ENCODE peak calls at places on chromosomes 4 and X, in four cellular contexts. R is K562, H is right atrium auricular region, D is GM23338. E is an unnamed sample.

GRCh38 chr4:83793481-83793880 is 257.6 kb downstream of the GPAT3 start:
- DNase-seq in R (no peak), H (no peak), D (no peak), E (no peak)

GRCh38 chr4:6500481-6501135 is 28.2 kb upstream of the PPP2R2C start:
- DNase-seq in R (no peak), H (no peak), D (no peak), E (no peak)

GRCh38 chr4:47561331-47561730 is 76.3 kb downstream of the ATP10D start:
- DNase-seq in R (no peak), H (no peak), D (no peak), E (no peak)

GRCh38 chr4:42397256-42397634 is at the start of gene SHISA3:
- DNase-seq in R (no peak), H (no peak), D (peak), E (no peak)

GRCh38 chr4:165684177-165684870 is 188.7 kb upstream of the TLL1 start:
- DNase-seq in R (no peak), H (no peak), D (no peak), E (no peak)

GRCh38 chrX:43693602-43694406 is 37.7 kb downstream of the MAOA start:
- DNase-seq in R (no peak), H (no peak), D (no peak), E (no peak)

GRCh38 chr4:110877728-110878382 is 255.0 kb upstream of the PITX2 start:
- DNase-seq in R (no peak), H (no peak), D (no peak), E (no peak)

GRCh38 chr4:26406346-26406975 is 83.8 kb downstream of the CCKAR start:
- DNase-seq in R (no peak), H (no peak), D (peak), E (no peak)

GRCh38 chr4:40837094-40837870 is 87.5 kb downstream of the NSUN7 start:
- DNase-seq in R (no peak), H (no peak), D (no peak), E (no peak)

GRCh38 chrX:17425551-17425950 is 50.6 kb downstream of the NHS start:
- DNase-seq in R (no peak), H (no peak), D (peak), E (no peak)

GRCh38 chrX:69161371-69161770 is 3.9 kb downstream of the PJA1 start:
- DNase-seq in R (no peak), H (no peak), D (no peak), E (no peak)

GRCh38 chr4:65007841-65008439 is 598.7 kb upstream of the TECRL start:
- DNase-seq in R (peak), H (no peak), D (peak), E (no peak)

GRCh38 chr4:151104621-151105020 is 5.2 kb downstream of the RPS3A start:
- DNase-seq in R (no peak), H (no peak), D (no peak), E (no peak)

GRCh38 chr4:182139481-182139880 is 103.7 kb upstream of the TENM3 start:
- DNase-seq in R (no peak), H (no peak), D (no peak), E (no peak)

GRCh38 chr4:175281894-175282293 is 363.7 kb downstream of the ADAM29 start:
- DNase-seq in R (no peak), H (no peak), D (no peak), E (no peak)

GRCh38 chrX:88438209-88438608 is 308.8 kb upstream of the CPXCR1 start:
- DNase-seq in R (no peak), H (no peak), D (no peak), E (no peak)

GRCh38 chr4:123559955-123560669 is 163.5 kb downstream of the SPRY1 start:
- DNase-seq in R (no peak), H (no peak), D (peak), E (no peak)

GRCh38 chr4:161990721-161991120 is 173.1 kb downstream of the FSTL5 start:
- DNase-seq in R (no peak), H (no peak), D (no peak), E (no peak)

GRCh38 chr4:72112514-72113156 is 80.8 kb downstream of the NPFFR2 start:
- DNase-seq in R (peak), H (no peak), D (no peak), E (no peak)

GRCh38 chr4:13674971-13675370 is 47.4 kb upstream of the BOD1L1 start:
- DNase-seq in R (no peak), H (no peak), D (no peak), E (no peak)

GRCh38 chr4:112552668-112553067 is 36.7 kb upstream of the NEUROG2 start:
- DNase-seq in R (no peak), H (no peak), D (no peak), E (no peak)

GRCh38 chr4:177356191-177356590 is 46.5 kb downstream of the NEIL3 start:
- DNase-seq in R (no peak), H (no peak), D (no peak), E (no peak)

GRCh38 chr4:180060159-180060889 is 2182.9 kb upstream of the TENM3 start:
- DNase-seq in R (no peak), H (no peak), D (peak), E (no peak)

GRCh38 chrX:137547291-137547690 is 18.6 kb upstream of the ZIC3 start:
- DNase-seq in R (no peak), H (no peak), D (peak), E (no peak)

GRCh38 chr4:14700544-14700943 is 301.7 kb upstream of the CPEB2 start:
- DNase-seq in R (no peak), H (no peak), D (no peak), E (no peak)
- TF ChIP-seq CTCF in R (no peak), H (no peak), D (no peak), E (no peak)

GRCh38 chr4:118894034-118894433 is 5.4 kb downstream of the SYNPO2 start:
- DNase-seq in R (no peak), H (no peak), D (no peak), E (no peak)

GRCh38 chr4:118888666-118889312 is at the start of gene SYNPO2:
- DNase-seq in R (peak), H (peak), D (peak), E (peak)

GRCh38 chr4:118883861-118884260 is 4.8 kb upstream of the SYNPO2 start:
- DNase-seq in R (no peak), H (no peak), D (no peak), E (no peak)

GRCh38 chr4:118884716-118885115 is 3.9 kb upstream of the SYNPO2 start:
- DNase-seq in R (no peak), H (no peak), D (no peak), E (no peak)

GRCh38 chr4:118889313-118889694 is 650 bp downstream of the SYNPO2 start:
- DNase-seq in R (no peak), H (no peak), D (no peak), E (no peak)
- H3K4me3 ChIP-seq in R (no peak), H (peak), D (peak), E (peak)

GRCh38 chr4:38675167-38676121 is 11.4 kb downstream of the KLF3 start:
- DNase-seq in R (peak), H (peak), D (peak), E (peak)
- H3K27ac ChIP-seq in R (peak), H (peak), D (peak), E (peak)

GRCh38 chr4:132230025-132230424 is 919.1 kb upstream of the PCDH10 start:
- DNase-seq in R (no peak), H (no peak), D (no peak), E (no peak)

GRCh38 chr4:132228676-132229075 is 920.4 kb upstream of the PCDH10 start:
- DNase-seq in R (no peak), H (no peak), D (no peak), E (no peak)

DNA sequence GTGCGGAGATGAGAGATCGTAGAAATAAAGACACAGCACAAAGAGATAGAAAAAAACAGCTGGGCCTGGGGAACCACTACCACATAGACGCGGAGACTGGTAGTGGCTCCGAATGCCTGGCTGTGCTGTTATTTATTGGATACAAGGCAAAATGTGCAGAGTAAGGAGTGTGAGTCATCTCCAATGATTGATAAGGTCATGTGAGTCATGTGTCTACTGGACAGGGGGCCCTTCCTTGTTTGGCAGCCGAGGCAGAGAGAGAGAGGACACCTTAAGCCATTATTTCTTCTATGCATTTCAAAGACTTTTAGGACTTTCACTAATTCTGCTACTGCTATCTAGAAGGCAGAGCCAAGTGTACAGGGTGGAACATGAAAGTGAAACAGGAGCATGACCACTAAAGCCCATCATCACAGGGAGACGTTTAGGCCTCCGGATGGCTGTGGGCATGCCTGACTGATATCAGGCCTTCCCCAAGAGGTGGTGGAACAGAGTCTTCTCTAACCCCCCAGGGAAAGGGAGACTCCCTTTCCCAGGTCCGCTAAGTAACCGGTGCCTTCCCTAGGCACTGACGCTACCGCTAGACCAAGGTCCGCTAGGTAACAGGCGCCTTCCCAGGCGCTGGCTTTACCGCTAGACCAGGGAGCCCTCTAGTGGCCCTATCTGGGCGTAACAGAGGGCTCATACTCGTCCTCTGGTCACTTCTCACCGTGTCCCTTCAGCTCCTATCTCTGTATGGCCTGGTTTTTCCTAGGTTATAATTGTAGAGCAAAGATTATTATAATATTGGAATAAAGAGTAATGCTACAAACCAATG is 921.5 kb upstream of the PCDH10 start:
- DNase-seq in R (peak), H (no peak), D (peak), E (no peak)
- TF ChIP-seq CTCF in R (peak), H (no peak), D (peak), E (no peak)

GRCh38 chr4:16900325-16900724 is 1.9 kb upstream of the LDB2 start:
- DNase-seq in R (no peak), H (no peak), D (no peak), E (no peak)

GRCh38 chr4:16897991-16898827 is at the start of gene LDB2:
- DNase-seq in R (no peak), H (peak), D (peak), E (peak)

GRCh38 chr4:16894406-16894805 is 4.0 kb downstream of the LDB2 start:
- DNase-seq in R (no peak), H (no peak), D (peak), E (no peak)

GRCh38 chr4:16896871-16897270 is 1.6 kb downstream of the LDB2 start:
- DNase-seq in R (no peak), H (no peak), D (peak), E (no peak)

DNA sequence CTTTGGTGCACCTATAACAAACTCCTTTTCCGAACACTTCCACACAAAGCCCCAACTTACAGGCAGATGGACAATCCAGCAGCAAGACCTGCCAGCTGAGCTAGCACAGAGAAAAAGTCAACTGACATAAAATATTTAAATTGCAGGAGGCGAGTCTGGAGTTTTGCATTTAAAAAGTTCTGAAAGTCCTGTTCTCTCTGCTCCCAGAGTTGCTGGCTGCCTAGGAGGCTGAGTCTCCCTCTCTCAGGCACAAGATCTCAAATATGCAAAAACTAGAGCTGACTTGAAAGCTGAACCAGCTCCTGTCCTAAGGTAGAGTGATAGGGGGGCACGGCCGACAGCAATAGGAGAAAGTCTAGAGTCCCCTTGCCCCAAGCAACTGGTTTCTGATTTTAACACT is 1.1 kb downstream of the LDB2 start:
- DNase-seq in R (no peak), H (no peak), D (peak), E (no peak)
- H3K4me3 ChIP-seq in R (no peak), H (peak), D (peak), E (peak)

GRCh38 chrX:65697915-65698796 is 30.7 kb downstream of the MSN start:
- DNase-seq in R (peak), H (peak), D (peak), E (no peak)

GRCh38 chrX:65695849-65696248 is 28.4 kb downstream of the MSN start:
- DNase-seq in R (peak), H (no peak), D (no peak), E (no peak)

GRCh38 chrX:65697173-65697572 is 29.7 kb downstream of the MSN start:
- DNase-seq in R (no peak), H (no peak), D (no peak), E (no peak)

DNA sequence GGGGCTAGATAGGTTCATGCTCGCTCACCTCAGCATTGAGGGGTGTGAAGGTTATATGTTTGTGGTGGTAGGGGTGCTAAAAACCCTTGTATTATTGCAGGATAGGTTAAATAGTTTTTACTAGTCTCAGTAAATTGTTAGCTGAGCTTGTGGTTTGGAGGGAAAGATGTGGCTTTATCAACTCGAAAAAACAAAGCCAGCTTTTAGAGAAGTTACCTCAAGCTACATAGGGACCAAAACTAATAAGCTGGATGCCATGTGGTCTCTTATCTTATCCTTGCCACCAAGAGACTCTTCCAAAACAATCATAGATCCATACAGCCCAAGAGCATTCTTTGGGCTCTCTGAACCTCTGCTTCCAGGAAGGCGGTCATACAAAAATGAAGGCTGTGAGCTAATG is 29.2 kb downstream of the MSN start:
- DNase-seq in R (no peak), H (no peak), D (no peak), E (no peak)
- H3K27ac ChIP-seq in R (peak), H (peak), D (no peak), E (peak)

GRCh38 chr4:73662709-73663546 is 42.7 kb upstream of the RASSF6 start:
- DNase-seq in R (peak), H (no peak), D (peak), E (no peak)

GRCh38 chr4:73664470-73664869 is 44.2 kb upstream of the RASSF6 start:
- DNase-seq in R (no peak), H (no peak), D (no peak), E (no peak)

GRCh38 chr4:73660808-73661207 is 40.6 kb upstream of the RASSF6 start:
- DNase-seq in R (no peak), H (no peak), D (no peak), E (no peak)

GRCh38 chr4:73661646-73662119 is 41.4 kb upstream of the RASSF6 start:
- DNase-seq in R (peak), H (no peak), D (no peak), E (no peak)
- TF ChIP-seq CTCF in R (no peak), H (no peak), D (no peak), E (no peak)

GRCh38 chrX:152072236-152072635 is 66.1 kb downstream of the MAGEA10 start:
- DNase-seq in R (peak), H (no peak), D (no peak), E (no peak)
- H3K4me3 ChIP-seq in R (no peak), H (no peak), D (no peak), E (no peak)

E was measured in uterus.